ENCODE peak calls at places on chromosomes 16 and 17, in four cellular contexts. S, G, R and V are unnamed samples.

GRCh38 chr17:57502696-57503307 is 242.3 kb downstream of the CCDC182 start:
- DNase-seq in S (no peak), R (no peak), G (no peak), V (no peak)

GRCh38 chr16:46649571-46649970 is 28.4 kb upstream of the SHCBP1 start:
- DNase-seq in S (no peak), R (no peak), G (no peak), V (no peak)

GRCh38 chr16:75296606-75297005 is 45.2 kb upstream of the BCAR1 start:
- DNase-seq in S (no peak), R (no peak), G (no peak), V (no peak)

GRCh38 chr17:40442392-40443195 is 656 bp upstream of the IGFBP4 start:
- DNase-seq in G (no peak), R (no peak), S (no peak), V (peak; percentile 75)

GRCh38 chr16:26118575-26118974 is 426.8 kb downstream of the HS3ST4 start:
- DNase-seq in G (no peak), R (no peak), S (no peak), V (no peak)

GRCh38 chr17:42342242-42343008 is 45.8 kb downstream of the STAT3 start:
- DNase-seq in R (no peak), G (no peak), S (peak; percentile 68), V (no peak)

GRCh38 chr17:41825175-41825845 is 10.7 kb downstream of the NT5C3B start:
- DNase-seq in S (no peak), R (no peak), G (no peak), V (peak; percentile 45)

GRCh38 chr17:60060474-60060873 is 18.2 kb downstream of the HEATR6 start:
- DNase-seq in G (no peak), S (no peak), R (no peak), V (no peak)

GRCh38 chr16:9309844-9310243 is 218.4 kb downstream of the HAPSTR1 start:
- DNase-seq in G (no peak), S (no peak), R (no peak), V (no peak)

GRCh38 chr17:78184868-78185267 is 2.0 kb downstream of the TK1 start:
- DNase-seq in G (no peak), S (no peak), R (no peak), V (no peak)